ENCODE peak calls at places on chromosome 4, in four cellular contexts. Z, A, V and S are unnamed samples.

GRCh38 chr4:14520171-14520570 is 482.1 kb upstream of the CPEB2 start:
- DNase-seq in Z (no peak), A (no peak), V (no peak), S (no peak)

GRCh38 chr4:79255793-79256192 is 70.1 kb downstream of the NAA11 start:
- DNase-seq in Z (no peak), A (no peak), V (no peak), S (no peak)

GRCh38 chr4:76634239-76634638 is 199.2 kb downstream of the SHROOM3 start:
- DNase-seq in Z (no peak), A (no peak), V (no peak), S (no peak)

GRCh38 chr4:14853186-14853946 is 148.9 kb upstream of the CPEB2 start:
- DNase-seq in Z (peak), A (no peak), V (no peak), S (no peak)

GRCh38 chr4:9679704-9680478 is 101.5 kb upstream of the DRD5 start:
- DNase-seq in Z (no peak), A (no peak), V (no peak), S (no peak)

GRCh38 chr4:82643994-82644730 is 82.4 kb upstream of the TMEM150C start:
- DNase-seq in Z (peak), A (no peak), V (no peak), S (no peak)

GRCh38 chr4:47642985-47643745 is 158.1 kb downstream of the ATP10D start:
- DNase-seq in Z (no peak), A (no peak), V (no peak), S (no peak)

GRCh38 chr4:8866421-8866820 is 5.2 kb downstream of the HMX1 start:
- DNase-seq in Z (no peak), A (no peak), V (no peak), S (no peak)

GRCh38 chr4:26317766-26318165 is 3.0 kb upstream of the RBPJ start:
- DNase-seq in Z (no peak), A (no peak), V (no peak), S (no peak)

GRCh38 chr4:26320453-26321325 is at the start of gene RBPJ:
- DNase-seq in Z (peak), A (peak), V (peak), S (peak)

GRCh38 chr4:26321326-26322276 is 787 bp downstream of the RBPJ start:
- DNase-seq in Z (no peak), A (no peak), V (peak), S (no peak)

GRCh38 chr4:26320159-26320452 is 708 bp upstream of the RBPJ start:
- DNase-seq in Z (no peak), A (no peak), V (no peak), S (peak)

GRCh38 chr4:26319467-26320158 is 1.2 kb upstream of the RBPJ start:
- DNase-seq in Z (peak), A (peak), V (peak), S (peak)
- TF ChIP-seq POLR2A in Z (no peak), A (peak), V (no peak), S (no peak)

DNA sequence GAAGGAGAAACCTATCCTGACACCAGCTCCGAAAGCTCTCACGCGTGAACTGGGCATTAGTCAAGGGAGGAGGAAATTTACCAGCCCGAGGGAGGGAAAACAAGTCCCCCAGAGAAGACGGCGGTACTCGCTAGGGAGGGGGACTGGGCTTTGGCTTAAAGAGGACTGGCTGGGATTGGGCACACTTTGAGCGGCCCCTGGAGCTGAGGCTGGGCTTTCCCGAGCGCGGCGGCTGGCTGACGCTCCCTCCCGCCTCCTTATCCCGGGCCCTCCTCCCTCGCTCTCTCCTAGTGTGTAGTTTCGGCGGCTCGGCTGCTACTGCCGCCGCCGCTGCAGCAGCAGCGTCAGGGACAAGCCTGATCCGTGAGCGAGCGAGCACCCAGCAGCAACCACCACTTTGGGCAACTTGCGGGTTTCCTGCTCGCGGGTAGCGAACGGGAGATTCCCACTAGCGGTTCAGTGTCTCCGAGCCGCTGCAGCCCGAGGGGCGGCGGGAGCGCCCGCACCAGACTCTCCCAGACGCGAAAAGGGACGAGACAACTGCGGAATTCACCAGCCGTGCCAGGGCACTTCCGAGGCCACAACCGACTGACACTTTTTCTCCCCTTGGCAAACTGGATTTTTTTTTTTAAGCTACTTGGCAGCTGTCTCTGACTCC is 677 bp upstream of the PCDH7 start:
- DNase-seq in Z (no peak), A (peak), V (no peak), S (peak)
- TF ChIP-seq POLR2A in Z (peak), A (no peak), V (no peak), S (no peak)

GRCh38 chr4:55545681-55546632 is 752 bp downstream of the CLOCK start:
- DNase-seq in Z (peak), A (peak), V (peak), S (peak)
- TF ChIP-seq POLR2A in Z (peak), A (peak), V (peak), S (peak)

GRCh38 chr4:51844157-51845054 is 1.5 kb downstream of the DCUN1D4 start:
- DNase-seq in Z (peak), A (peak), V (peak), S (peak)
- TF ChIP-seq POLR2A in Z (no peak), A (peak), V (peak), S (peak)

DNA sequence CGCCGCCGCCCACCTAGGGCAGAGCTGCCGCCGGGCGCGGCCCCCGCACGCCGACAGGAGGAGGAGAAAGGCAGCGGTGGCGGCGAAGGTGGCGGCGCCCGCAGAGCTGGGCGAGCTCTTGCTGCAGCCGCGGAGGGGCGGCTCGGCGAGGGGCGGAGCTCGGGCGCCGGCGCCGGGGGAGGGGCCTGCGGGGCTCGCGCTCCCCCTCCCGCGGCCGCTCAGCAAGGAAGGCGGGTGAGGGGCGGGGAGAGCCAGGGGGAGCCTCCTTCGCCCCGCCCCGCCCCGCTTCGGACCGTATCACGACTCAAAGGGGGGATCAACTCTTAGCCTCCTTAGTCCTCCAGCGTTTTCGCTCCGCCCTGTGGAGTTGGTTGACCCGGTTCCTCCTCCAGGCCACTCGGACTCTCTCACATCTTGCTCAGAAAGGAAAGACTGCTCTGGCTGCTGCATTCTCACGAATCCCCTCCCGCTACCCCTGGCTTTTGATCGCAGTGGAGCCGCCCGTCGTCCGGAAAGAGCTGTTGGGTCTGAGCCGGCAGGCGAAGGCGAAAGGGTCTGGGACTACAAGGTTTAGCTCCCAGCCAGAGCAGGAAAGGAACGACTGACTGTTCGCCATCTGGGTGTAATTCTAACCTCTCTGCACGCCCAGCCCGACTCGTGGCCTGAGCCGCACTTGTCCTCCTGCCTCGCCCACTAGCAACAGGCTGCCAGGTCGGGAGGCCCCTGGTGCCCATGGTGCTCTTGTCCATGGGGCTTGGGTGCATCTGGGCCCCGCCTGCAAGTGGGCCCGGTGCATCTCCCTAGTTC is at the start of gene ATP8A1:
- DNase-seq in Z (peak), A (peak), V (peak), S (peak)
- TF ChIP-seq POLR2A in Z (peak), A (peak), V (peak), S (peak)